ENCODE peak calls at places on chromosomes 1 and 21, in four cellular contexts. X is mesendoderm, I is right lobe of liver, W is endodermal cell. U is an unnamed sample.

GRCh38 chr1:83055391-83056170 is 943.4 kb downstream of the TTLL7 start:
- DNase-seq in X (peak; percentile 86), I (no peak), W (peak; percentile 62), U (no peak)

GRCh38 chr1:172647110-172647564 is 11.8 kb upstream of the FASLG start:
- DNase-seq in X (no peak), I (no peak), W (no peak), U (no peak)

GRCh38 chr1:115705085-115706008 is 63.2 kb downstream of the CASQ2 start:
- DNase-seq in X (peak; percentile 59), I (no peak), W (no peak), U (no peak)

GRCh38 chr1:79197421-79197820 is 190.9 kb upstream of the ADGRL4 start:
- DNase-seq in X (peak; percentile 51), I (no peak), W (peak; percentile 41), U (peak; percentile 23)

GRCh38 chr1:85229574-85230097 is 28.8 kb upstream of the SYDE2 start:
- DNase-seq in X (no peak), I (no peak), W (no peak), U (no peak)

GRCh38 chr1:178388398-178389161 is 108.2 kb downstream of the CLEC20A start:
- DNase-seq in X (no peak), I (no peak), W (peak; percentile 44), U (no peak)

GRCh38 chr1:201356236-201356635 is 21.2 kb downstream of the TNNT2 start:
- DNase-seq in X (no peak), I (peak; percentile 42), W (peak; percentile 25), U (no peak)

GRCh38 chr1:94926365-94926914 is 470 bp downstream of the CNN3 start:
- DNase-seq in X (peak; percentile 73), I (peak; percentile 75), W (peak; percentile 85), U (no peak)

GRCh38 chr1:213300433-213300832 is 249.4 kb downstream of the RPS6KC1 start:
- DNase-seq in X (no peak), I (no peak), W (no peak), U (no peak)

GRCh38 chr21:28871388-28872015 is 121.2 kb downstream of the LTN1 start:
- DNase-seq in X (no peak), I (no peak), W (no peak), U (no peak)

GRCh38 chr1:4605158-4605557 is 49.3 kb upstream of the AJAP1 start:
- DNase-seq in X (no peak), I (no peak), W (peak; percentile 20), U (no peak)

GRCh38 chr1:67880056-67880601 is 46.9 kb upstream of the GNG12 start:
- DNase-seq in X (no peak), I (no peak), W (no peak), U (no peak)

GRCh38 chr1:169572184-169572583 is 14.1 kb downstream of the F5 start:
- DNase-seq in X (peak; percentile 88), I (no peak), W (no peak), U (no peak)

GRCh38 chr1:197399691-197400521 is 131.9 kb downstream of the CRB1 start:
- DNase-seq in X (peak; percentile 80), I (no peak), W (peak; percentile 66), U (peak; percentile 47)

GRCh38 chr1:54278941-54279422 is 79.0 kb downstream of the MRPL37 start:
- DNase-seq in X (no peak), I (no peak), W (no peak), U (no peak)

GRCh38 chr1:34924759-34925555 is 4.5 kb downstream of the DLGAP3 start:
- DNase-seq in X (peak; percentile 71), I (peak; percentile 72), W (peak; percentile 94), U (peak; percentile 55)

GRCh38 chr1:202268817-202269216 is 72.9 kb downstream of the UBE2T start:
- DNase-seq in X (no peak), I (no peak), W (peak; percentile 22), U (no peak)

GRCh38 chr1:7752512-7753417 is 18.3 kb upstream of the VAMP3 start:
- DNase-seq in X (peak; percentile 81), I (no peak), W (peak; percentile 83), U (no peak)

GRCh38 chr1:31243451-31244286 is 4.0 kb upstream of the NKAIN1 start:
- DNase-seq in X (no peak), I (no peak), W (no peak), U (no peak)

GRCh38 chr1:53139911-53140310 is 2.5 kb downstream of the SLC1A7 start:
- DNase-seq in X (no peak), I (no peak), W (no peak), U (no peak)

GRCh38 chr1:53137729-53138128 is 4.7 kb downstream of the SLC1A7 start:
- DNase-seq in X (peak; percentile 48), I (peak; percentile 8), W (peak; percentile 47), U (no peak)

GRCh38 chr1:53140451-53140850 is 2.0 kb downstream of the SLC1A7 start:
- DNase-seq in X (no peak), I (no peak), W (no peak), U (no peak)

GRCh38 chr1:53141487-53142055 is 867 bp downstream of the SLC1A7 start:
- DNase-seq in X (no peak), I (peak; percentile 39), W (no peak), U (no peak)

GRCh38 chr1:53138991-53139884 is 3.2 kb downstream of the SLC1A7 start:
- DNase-seq in X (no peak), I (peak; percentile 14), W (no peak), U (no peak)
- H3K4me1 ChIP-seq in X (no peaks in the 10 kb centered on the region), I (no peaks in the 10 kb centered on the region), W (peaks cover 6% of the 10 kb centered on the region), U (no peaks in the 10 kb centered on the region)

DNA sequence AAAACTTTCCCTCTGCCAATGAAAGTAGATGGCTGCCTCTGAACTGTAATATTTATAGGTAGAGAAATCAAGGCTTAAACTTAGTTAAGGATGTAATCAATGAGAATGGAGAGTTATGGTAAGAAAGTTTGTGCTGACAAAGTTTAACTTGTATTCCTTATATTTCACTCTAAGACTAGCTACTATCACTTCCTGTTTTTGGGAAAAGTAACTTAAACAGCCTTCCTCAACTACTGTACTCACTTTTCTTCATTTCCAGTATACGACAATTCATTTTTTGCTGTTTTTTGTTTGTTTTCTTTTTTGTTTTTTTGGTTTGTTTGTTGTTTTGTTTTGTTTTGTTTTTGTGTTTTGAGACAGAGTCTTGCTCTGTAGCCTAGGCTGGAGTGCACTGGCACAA is 3.7 kb downstream of the RGS18 start:
- DNase-seq in X (no peak), I (no peak), W (no peak), U (no peak)
- H3K4me3 ChIP-seq in X (no peak overlapping the region), I (no peak overlapping the region), W (no peak overlapping the region), U (no peak overlapping the region)

GRCh38 chr21:16343776-16344175 is 614.0 kb downstream of the USP25 start:
- DNase-seq in X (peak; percentile 33), I (no peak), W (no peak), U (no peak)
- H3K4me1 ChIP-seq in X (no peaks in the 10 kb centered on the region), I (no peaks in the 10 kb centered on the region), W (no peaks in the 10 kb centered on the region), U (no peaks in the 10 kb centered on the region)

GRCh38 chr1:25781130-25781433 is 18.9 kb upstream of the SELENON start:
- DNase-seq in X (no peak), I (no peak), W (no peak), U (no peak)

GRCh38 chr1:25779387-25779786 is 20.6 kb upstream of the SELENON start:
- DNase-seq in X (no peak), I (no peak), W (no peak), U (no peak)

GRCh38 chr1:25782608-25783201 is 17.3 kb upstream of the SELENON start:
- DNase-seq in X (no peak), I (no peak), W (no peak), U (no peak)

GRCh38 chr1:25779894-25780293 is 20.1 kb upstream of the SELENON start:
- DNase-seq in X (no peak), I (no peak), W (no peak), U (no peak)

DNA sequence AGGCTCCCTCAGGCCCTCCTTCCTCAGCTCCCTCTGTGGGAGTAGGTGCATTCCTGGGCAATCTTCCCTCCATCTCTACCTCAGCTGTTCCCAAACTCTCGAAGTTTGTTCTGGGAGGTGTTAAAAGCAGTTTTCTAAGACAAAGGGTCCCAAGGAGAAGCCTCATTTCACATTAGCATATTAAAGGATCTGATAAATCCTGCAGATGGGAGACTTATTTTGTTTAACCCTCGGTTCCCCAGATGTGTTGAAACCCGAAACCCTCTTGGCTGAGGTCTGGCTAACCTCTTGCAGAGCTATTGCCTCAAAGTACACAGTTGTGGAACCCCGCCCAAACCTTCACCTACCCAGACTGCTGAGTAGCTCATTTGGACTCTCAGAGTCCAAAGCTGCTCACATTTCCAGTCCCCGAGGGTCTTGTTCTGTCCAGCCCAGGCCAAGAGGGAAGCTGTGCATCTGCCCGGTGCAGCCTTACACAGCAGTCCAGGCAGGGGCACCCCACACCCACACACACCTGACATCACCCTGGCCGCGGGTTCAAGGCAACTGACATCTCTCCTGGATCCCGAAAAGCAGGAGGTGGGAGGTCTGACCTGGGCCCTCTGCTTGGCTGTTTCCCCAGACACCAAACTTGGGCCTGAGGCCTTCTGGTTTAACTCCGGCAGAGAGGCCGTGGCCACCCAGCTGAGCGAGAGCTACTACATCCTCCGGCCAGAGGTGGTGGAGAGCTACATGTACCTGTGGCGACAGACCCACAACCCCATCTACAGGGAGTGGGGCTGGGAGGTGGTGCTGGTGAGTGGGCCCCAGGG is 19.5 kb upstream of the SELENON start:
- DNase-seq in X (peak; percentile 91), I (no peak), W (peak; percentile 84), U (peak; percentile 81)
- H3K4me3 ChIP-seq in X (no peak overlapping the region), I (no peak overlapping the region), W (no peak overlapping the region), U (no peak overlapping the region)

GRCh38 chr1:112399456-112399855 is 3.4 kb downstream of the CTTNBP2NL start:
- DNase-seq in X (no peak), I (no peak), W (no peak), U (no peak)
- H3K4me1 ChIP-seq in X (peaks cover 7% of the 10 kb centered on the region), I (no peaks in the 10 kb centered on the region), W (peaks cover 11% of the 10 kb centered on the region), U (no peaks in the 10 kb centered on the region)